ENCODE peak calls at places on chromosomes 1 and 21, in nine cellular contexts. X, C, J, U, T, F, N, P and I are unnamed samples.

GRCh38 chr1:226688852-226689251 is 50.2 kb downstream of the ITPKB start:
- DNase-seq in J (no peak), X (no peak), C (no peak), T (no peak), N (no peak), U (no peak), P (no peak), F (no peak), I (no peak)

GRCh38 chr1:1371354-1371740 is 3.7 kb downstream of the AURKAIP1 start:
- DNase-seq in U (peak; percentile 41), F (no peak), N (no peak), X (peak; percentile 21), C (peak; percentile 68), T (no peak), P (no peak), J (no peak), I (no peak)

GRCh38 chr1:41558761-41559171 is 74.3 kb upstream of the EDN2 start:
- DNase-seq in J (no peak), X (no peak), U (no peak), C (no peak), N (no peak), T (no peak), P (no peak), F (no peak), I (no peak)

GRCh38 chr1:25503551-25504426 is 39.6 kb upstream of the LDLRAP1 start:
- DNase-seq in N (peak; percentile 62), C (peak; percentile 70), U (peak; percentile 64), P (peak; percentile 31), F (peak; percentile 47), J (no peak), T (peak; percentile 75), X (peak; percentile 65), I (peak; percentile 13)

GRCh38 chr1:60173006-60173405 is 99.4 kb upstream of the C1orf87 start:
- DNase-seq in X (no peak), P (no peak), N (no peak), T (no peak), J (no peak), U (no peak), F (no peak), C (no peak), I (no peak)

GRCh38 chr1:24119859-24120756 is 8.2 kb upstream of the MYOM3 start:
- DNase-seq in F (no peak), X (no peak), N (peak; percentile 10), T (no peak), U (no peak), C (peak; percentile 80), J (no peak), P (peak; percentile 54), I (no peak)

GRCh38 chr21:16578912-16579311 is 849.1 kb downstream of the USP25 start:
- DNase-seq in N (no peak), U (no peak), T (no peak), J (no peak), P (no peak), C (no peak), X (no peak), F (no peak), I (no peak)

GRCh38 chr21:44329086-44329889 is 9.9 kb downstream of the CFAP410 start:
- DNase-seq in T (no peak), N (no peak), X (no peak), C (no peak), P (no peak), F (no peak), U (no peak), J (no peak), I (no peak)

GRCh38 chr1:228860911-228861829 is 125.9 kb downstream of the RHOU start:
- DNase-seq in C (no peak), X (no peak), N (peak; percentile 92), U (no peak), F (no peak), J (peak; percentile 72), T (no peak), P (peak; percentile 64), I (no peak)

GRCh38 chr1:7111855-7112254 is 326.6 kb downstream of the CAMTA1 start:
- DNase-seq in T (no peak), P (no peak), F (no peak), U (no peak), C (no peak), X (no peak), J (no peak), N (no peak), I (no peak)

GRCh38 chr1:30302808-30303310 is 420.5 kb downstream of the MATN1 start:
- DNase-seq in P (no peak), T (no peak), J (peak; percentile 6), N (no peak), C (no peak), F (peak; percentile 97), X (no peak), U (no peak), I (peak; percentile 96)

GRCh38 chr1:24108334-24109165 is 3.4 kb downstream of the MYOM3 start:
- DNase-seq in P (peak; percentile 94), U (no peak), J (no peak), T (no peak), X (no peak), F (no peak), N (peak; percentile 68), C (no peak), I (no peak)

GRCh38 chr1:36807262-36807661 is 227.1 kb downstream of the GRIK3 start:
- DNase-seq in J (no peak), U (no peak), F (peak; percentile 67), P (no peak), X (no peak), C (no peak), T (peak; percentile 74), N (no peak), I (peak; percentile 11)

GRCh38 chr21:19507682-19508260 is 1104.2 kb upstream of the TMPRSS15 start:
- DNase-seq in P (no peak), U (no peak), F (no peak), C (no peak), T (peak; percentile 59), X (no peak), J (no peak), N (peak; percentile 28), I (peak; percentile 18)

GRCh38 chr1:226677121-226678020 is 61.7 kb downstream of the ITPKB start:
- DNase-seq in F (no peak), C (peak; percentile 79), N (peak; percentile 99), T (no peak), U (peak; percentile 77), J (peak; percentile 75), X (peak; percentile 45), P (peak; percentile 73), I (no peak)

GRCh38 chr1:14656384-14656937 is 58.0 kb downstream of the KAZN start:
- DNase-seq in U (no peak), J (no peak), N (no peak), X (no peak), T (no peak), F (no peak), C (no peak), P (no peak), I (no peak)

GRCh38 chr1:52600533-52601179 is 1.5 kb upstream of the GPX7 start:
- DNase-seq in P (no peak), T (no peak), U (no peak), F (no peak), J (no peak), N (no peak), C (no peak), X (no peak), I (no peak)

GRCh38 chr1:160935527-160936258 is 18.9 kb downstream of the ITLN2 start:
- DNase-seq in T (no peak), N (no peak), X (no peak), U (peak; percentile 18), C (no peak), F (no peak), P (no peak), J (no peak), I (no peak)

GRCh38 chr21:41228006-41228370 is 60.0 kb downstream of the BACE2 start:
- DNase-seq in T (no peak), F (no peak), C (no peak), J (no peak), X (no peak), N (no peak), P (no peak), U (no peak), I (no peak)

GRCh38 chr1:225921734-225922709 is 2.0 kb downstream of the PYCR2 start:
- DNase-seq in P (no peak), N (peak; percentile 91), U (no peak), C (no peak), J (no peak), F (no peak), T (no peak), X (no peak), I (peak; percentile 90)

GRCh38 chr1:240149488-240150094 is 57.9 kb downstream of the FMN2 start:
- DNase-seq in P (peak; percentile 60), U (no peak), F (peak; percentile 47), X (no peak), J (no peak), T (no peak), N (peak; percentile 82), C (no peak), I (peak; percentile 21)

GRCh38 chr1:47818682-47819502 is 178.3 kb downstream of the TRABD2B start:
- DNase-seq in X (no peak), T (no peak), J (no peak), F (no peak), N (no peak), C (peak; percentile 33), U (no peak), P (peak; percentile 1), I (no peak)

GRCh38 chr1:145706282-145706681 is 886 bp downstream of the PDZK1 start:
- DNase-seq in T (no peak), J (no peak), U (no peak), F (no peak), C (no peak), P (peak; percentile 53), X (no peak), N (peak; percentile 99), I (no peak)

GRCh38 chr1:1353389-1354151 is 4.4 kb upstream of the DVL1 start:
- DNase-seq in T (no peak), P (no peak), U (no peak), X (no peak), J (no peak), N (no peak), C (no peak), F (no peak), I (peak; percentile 19)

GRCh38 chr1:219771039-219771438 is 157.3 kb downstream of the SLC30A10 start:
- DNase-seq in J (no peak), T (no peak), C (no peak), U (no peak), F (no peak), X (no peak), N (peak; percentile 100), P (peak; percentile 68), I (no peak)

GRCh38 chr1:100229681-100230443 is 19.8 kb downstream of the DBT start:
- DNase-seq in F (no peak), P (peak; percentile 2), J (no peak), X (no peak), C (no peak), U (no peak), N (no peak), T (no peak), I (peak; percentile 11)

GRCh38 chr1:208025036-208025435 is 114.1 kb upstream of the CD34 start:
- DNase-seq in P (no peak), X (no peak), T (no peak), C (no peak), F (no peak), U (no peak), J (no peak), N (no peak), I (no peak)

GRCh38 chr1:179867493-179868330 is 9.9 kb downstream of the TOR1AIP2 start:
- DNase-seq in T (peak; percentile 79), X (peak; percentile 4), F (peak; percentile 61), P (peak; percentile 69), U (peak; percentile 65), N (peak; percentile 53), C (no peak), J (peak; percentile 57), I (peak; percentile 42)

GRCh38 chr21:45293726-45294401 is 6.2 kb upstream of the POFUT2 start:
- DNase-seq in N (no peak), F (no peak), U (no peak), T (peak; percentile 18), C (peak; percentile 57), X (no peak), P (no peak), J (no peak), I (no peak)

GRCh38 chr21:45116066-45116465 is 41.7 kb downstream of the ADARB1 start:
- DNase-seq in U (no peak), T (no peak), J (no peak), C (no peak), X (no peak), N (no peak), P (no peak), F (no peak), I (no peak)

GRCh38 chr1:203569490-203570318 is 56.9 kb upstream of the ATP2B4 start:
- DNase-seq in F (no peak), P (peak; percentile 74), C (no peak), T (no peak), J (no peak), X (no peak), N (peak; percentile 58), U (no peak), I (no peak)